ENCODE peak calls at places on chromosomes 1 and 21, in seven cellular contexts. S is NCI-H1092 treated with DMSO at 0.1 percent for 48 hours; Z is astrocyte of the spinal cord; W is hepatocyte; J is activated CD4-positive, alpha-beta T cell treated with anti-CD3 and anti-CD28 coated beads for 24 hours; A is HFF-Myc; U is activated naive CD4-positive, alpha-beta T cell treated with Interleukin-2 at 50 U/mL for 16 hours. L is an unnamed sample.
A peak's percentile ranks its signal among the peaks of the same experiment; 100 is the strongest.

GRCh38 chr1:1121611-1122077 is 5.8 kb upstream of the C1orf159 start:
- DNase-seq in W (no peak), S (no peak), U (no peak), J (no peak), A (no peak), Z (no peak), L (no peak)

GRCh38 chr21:41832230-41833137 is 46.7 kb downstream of the PRDM15 start:
- DNase-seq in Z (no peak), J (no peak), W (no peak), S (no peak), U (no peak), A (no peak), L (no peak)

GRCh38 chr1:238027366-238027765 is 136.6 kb upstream of the ZP4 start:
- DNase-seq in U (no peak), A (no peak), W (no peak), S (no peak), Z (no peak), J (no peak), L (no peak)

GRCh38 chr1:225349826-225350225 is 78.0 kb downstream of the LBR start:
- DNase-seq in Z (no peak), U (no peak), A (no peak), S (no peak), W (no peak), J (no peak), L (no peak)

GRCh38 chr1:49358036-49358435 is 581.3 kb upstream of the BEND5 start:
- DNase-seq in A (no peak), U (no peak), J (no peak), Z (no peak), W (no peak), S (no peak), L (no peak)

GRCh38 chr1:53367503-53368313 is 39.8 kb upstream of the LRP8 start:
- DNase-seq in A (no peak), U (peak; percentile 31), J (peak; percentile 9), S (no peak), Z (no peak), W (no peak), L (no peak)

GRCh38 chr1:215114154-215114933 is 31.8 kb downstream of the KCNK2 start:
- DNase-seq in S (no peak), Z (peak; percentile 84), U (no peak), W (no peak), J (no peak), A (peak; percentile 56), L (peak; percentile 47)

GRCh38 chr1:91732291-91732953 is 153.5 kb downstream of the TGFBR3 start:
- DNase-seq in S (no peak), A (peak; percentile 77), Z (peak; percentile 85), U (peak; percentile 20), W (peak; percentile 84), J (no peak), L (peak; percentile 83)

GRCh38 chr1:3174487-3175247 is 105.7 kb downstream of the PRDM16 start:
- DNase-seq in Z (peak; percentile 51), S (no peak), U (no peak), A (no peak), J (no peak), W (no peak), L (no peak)

GRCh38 chr1:65066379-65066765 is 81.6 kb upstream of the AK4 start:
- DNase-seq in J (no peak), S (no peak), U (no peak), W (no peak), A (no peak), Z (no peak), L (no peak)

GRCh38 chr1:226798427-226799411 is 59.6 kb upstream of the ITPKB start:
- DNase-seq in Z (no peak), A (no peak), J (peak; percentile 21), S (no peak), U (peak; percentile 64), W (no peak), L (no peak)

GRCh38 chr1:151838491-151839412 is 868 bp downstream of the C2CD4D start:
- DNase-seq in S (no peak), W (peak; percentile 46), A (no peak), J (no peak), U (no peak), Z (no peak), L (no peak)

GRCh38 chr1:65471901-65472332 is 51.4 kb downstream of the LEPR start:
- DNase-seq in Z (no peak), S (no peak), A (no peak), W (no peak), J (no peak), U (no peak), L (no peak)

GRCh38 chr1:222828939-222829338 is 14.1 kb downstream of the DISP1 start:
- DNase-seq in S (no peak), A (no peak), W (no peak), Z (no peak), J (no peak), U (no peak), L (no peak)

GRCh38 chr1:4593106-4593505 is 61.3 kb upstream of the AJAP1 start:
- DNase-seq in U (no peak), J (no peak), Z (no peak), W (no peak), S (no peak), A (no peak), L (no peak)

GRCh38 chr21:17818158-17819113 is 720 bp downstream of the C21orf91 start:
- DNase-seq in W (peak; percentile 62), S (peak; percentile 18), J (no peak), A (no peak), U (peak; percentile 52), Z (peak; percentile 36), L (no peak)

GRCh38 chr1:158329807-158330206 is 1.5 kb downstream of the CD1B start:
- DNase-seq in S (no peak), U (no peak), W (no peak), J (no peak), Z (no peak), A (no peak), L (no peak)

GRCh38 chr1:226064816-226065248 is 2.3 kb downstream of the H3-3A start:
- DNase-seq in W (peak; percentile 75), A (no peak), U (peak; percentile 46), Z (peak; percentile 68), J (no peak), S (peak; percentile 61), L (no peak)

GRCh38 chr1:87826639-87827345 is 498.1 kb downstream of the LMO4 start:
- DNase-seq in S (no peak), A (peak; percentile 79), J (no peak), U (no peak), Z (peak; percentile 57), W (peak; percentile 54), L (no peak)

GRCh38 chr21:45539046-45539795 is 3.0 kb downstream of the SLC19A1 start:
- DNase-seq in W (no peak), S (no peak), A (no peak), U (no peak), J (no peak), Z (no peak), L (no peak)

GRCh38 chr21:17269760-17270159 is 243.1 kb upstream of the CXADR start:
- DNase-seq in U (no peak), W (no peak), Z (no peak), J (no peak), S (no peak), A (no peak), L (no peak)

GRCh38 chr1:236829085-236829484 is 34.0 kb downstream of the MTR start:
- DNase-seq in U (no peak), W (no peak), S (no peak), J (no peak), A (no peak), Z (no peak), L (no peak)

GRCh38 chr21:42799948-42800347 is 79.4 kb downstream of the WDR4 start:
- DNase-seq in Z (no peak), S (no peak), J (no peak), U (no peak), A (no peak), W (no peak), L (no peak)

GRCh38 chr1:162629651-162630050 is 2.6 kb upstream of the DDR2 start:
- DNase-seq in Z (peak; percentile 84), S (no peak), A (peak; percentile 54), W (no peak), U (no peak), J (no peak), L (no peak)

GRCh38 chr1:172837816-172838680 is 179.1 kb downstream of the FASLG start:
- DNase-seq in S (no peak), A (no peak), Z (no peak), U (peak; percentile 14), J (peak; percentile 20), W (no peak), L (peak; percentile 35)

GRCh38 chr1:9317591-9318331 is 25.1 kb downstream of the SPSB1 start:
- DNase-seq in A (no peak), Z (peak; percentile 69), U (no peak), J (no peak), S (peak; percentile 54), W (peak; percentile 37), L (no peak)

GRCh38 chr1:191641420-191642215 is 516.6 kb upstream of the RGS18 start:
- DNase-seq in U (no peak), W (no peak), A (no peak), S (no peak), Z (peak; percentile 67), J (no peak), L (no peak)

GRCh38 chr1:32533792-32534327 is 5.4 kb upstream of the ZBTB8A start:
- DNase-seq in J (no peak), W (no peak), S (no peak), A (no peak), U (no peak), Z (no peak), L (no peak)

GRCh38 chr1:200372885-200373181 is 37.0 kb downstream of the ZNF281 start:
- DNase-seq in S (no peak), A (no peak), J (no peak), W (no peak), Z (no peak), U (no peak), L (no peak)

GRCh38 chr21:37223804-37224345 is 43.3 kb downstream of the VPS26C start:
- DNase-seq in U (no peak), J (no peak), Z (no peak), W (no peak), A (no peak), S (no peak), L (no peak)

GRCh38 chr1:87028576-87028975 is 114.1 kb downstream of the HS2ST1 start:
- DNase-seq in J (no peak), S (no peak), U (no peak), Z (no peak), W (no peak), A (no peak), L (no peak)

GRCh38 chr1:198677027-198677426 is 38.2 kb downstream of the PTPRC start:
- DNase-seq in J (no peak), Z (no peak), U (no peak), A (no peak), S (no peak), W (no peak), L (no peak)

GRCh38 chr1:55916480-55916879 is 662.9 kb downstream of the PLPP3 start:
- DNase-seq in A (peak; percentile 29), S (no peak), W (no peak), Z (peak; percentile 50), U (no peak), J (no peak), L (no peak)

GRCh38 chr1:167871331-167871730 is 42.6 kb downstream of the ADCY10 start:
- DNase-seq in W (no peak), Z (peak; percentile 41), J (no peak), S (no peak), U (no peak), A (no peak), L (no peak)

L was measured in non-pigmented ciliary epithelial cell.